ENCODE peak calls at places on chromosome 1, in ten cellular contexts. P is stimulated activated CD4-positive, alpha-beta T cell treated with anti-CD3 and anti-CD28 coated beads, TNF-alpha, amount 100 ng/mL, for 48 hours; G is activated naive CD4-positive, alpha-beta T cell; W is caudate nucleus; Z is stomach; R is mucosa of gallbladder; S is neural progenitor cell; E is amygdala; C is hepatic stellate cell; X is substantia nigra. V is an unnamed sample.

GRCh38 chr1:155005076-155005971 is 2.7 kb downstream of the ZBTB7B start:
- DNase-seq in E (peak; percentile 79), X (peak; percentile 77), R (peak; percentile 65), G (no peak), P (no peak), W (no peak), S (no peak), Z (peak; percentile 87), C (no peak), V (no peak)

GRCh38 chr1:205519541-205520131 is 15.2 kb downstream of the CDK18 start:
- DNase-seq in E (peak; percentile 86), X (peak; percentile 70), P (no peak), S (no peak), R (no peak), Z (no peak), G (no peak), C (peak; percentile 88), W (peak; percentile 79), V (peak; percentile 95)

GRCh38 chr1:119911775-119912174 is 15.5 kb upstream of the ADAM30 start:
- DNase-seq in W (no peak), G (no peak), C (no peak), X (no peak), S (no peak), R (no peak), P (no peak), Z (no peak), E (no peak), V (no peak)

GRCh38 chr1:92484472-92485373 is 2.0 kb downstream of the GFI1 start:
- DNase-seq in E (no peak), P (peak; percentile 61), W (no peak), R (no peak), G (peak; percentile 44), X (no peak), S (peak; percentile 80), Z (peak; percentile 48), C (peak; percentile 21), V (peak; percentile 62)

GRCh38 chr1:9275567-9276034 is 17.1 kb upstream of the SPSB1 start:
- DNase-seq in S (no peak), R (peak; percentile 49), P (peak; percentile 78), Z (peak; percentile 53), G (no peak), C (peak; percentile 96), X (no peak), E (no peak), W (no peak), V (no peak)

GRCh38 chr1:55216078-55216477 is 914 bp upstream of the USP24 start:
- DNase-seq in Z (no peak), X (no peak), R (no peak), P (no peak), S (no peak), C (no peak), G (no peak), W (no peak), E (no peak), V (peak; percentile 25)

GRCh38 chr1:41580021-41580420 is 95.5 kb upstream of the EDN2 start:
- DNase-seq in W (no peak), E (no peak), G (no peak), P (no peak), R (no peak), C (no peak), X (no peak), S (no peak), Z (no peak), V (no peak)

GRCh38 chr1:101105877-101106276 is 80.3 kb upstream of the DPH5 start:
- DNase-seq in C (no peak), P (no peak), G (no peak), W (no peak), S (no peak), Z (no peak), E (no peak), X (no peak), R (no peak), V (no peak)

GRCh38 chr1:167791281-167792209 is 69.8 kb downstream of the MPZL1 start:
- DNase-seq in X (no peak), R (peak; percentile 53), S (peak; percentile 56), G (no peak), C (peak; percentile 62), W (peak; percentile 24), P (no peak), Z (peak; percentile 29), E (no peak), V (peak; percentile 71)

GRCh38 chr1:174692313-174692712 is 244.5 kb downstream of the GPR52 start:
- DNase-seq in C (peak; percentile 17), W (no peak), S (no peak), R (no peak), G (no peak), X (no peak), P (no peak), Z (no peak), E (no peak), V (peak; percentile 15)

GRCh38 chr1:182917386-182917785 is 35.6 kb downstream of the SHCBP1L start:
- DNase-seq in G (no peak), P (no peak), E (no peak), W (no peak), C (no peak), S (no peak), Z (no peak), R (no peak), X (no peak), V (no peak)

GRCh38 chr1:22889213-22889827 is 83.3 kb downstream of the LACTBL1 start:
- DNase-seq in X (no peak), C (peak; percentile 53), R (no peak), Z (no peak), G (no peak), S (peak; percentile 48), P (no peak), W (no peak), E (no peak), V (peak; percentile 63)

GRCh38 chr1:199101139-199101538 is 462.3 kb downstream of the PTPRC start:
- DNase-seq in C (no peak), E (no peak), S (no peak), Z (no peak), R (no peak), W (no peak), X (no peak), G (no peak), P (no peak), V (no peak)

GRCh38 chr1:147892731-147893214 is 9.8 kb upstream of the GJA8 start:
- DNase-seq in Z (no peak), R (peak; percentile 19), E (peak; percentile 44), X (no peak), C (peak; percentile 52), W (no peak), G (no peak), S (peak; percentile 63), P (no peak), V (peak; percentile 79)

GRCh38 chr1:162984699-162985098 is 84.5 kb upstream of the RGS4 start:
- DNase-seq in E (no peak), G (no peak), P (no peak), C (peak; percentile 29), Z (no peak), R (no peak), W (no peak), X (no peak), S (no peak), V (no peak)

GRCh38 chr1:209873067-209873810 is 45.5 kb downstream of the UTP25 start:
- DNase-seq in E (no peak), X (no peak), P (no peak), S (no peak), C (no peak), G (no peak), W (no peak), R (no peak), Z (no peak), V (no peak)

GRCh38 chr1:48610628-48611542 is 138.9 kb upstream of the SPATA6 start:
- DNase-seq in C (no peak), G (no peak), P (no peak), R (no peak), Z (peak; percentile 38), S (peak; percentile 9), W (peak; percentile 51), X (peak; percentile 54), E (peak; percentile 59), V (peak; percentile 41)

GRCh38 chr1:20187103-20187812 is 940 bp upstream of the PLA2G2C start:
- DNase-seq in W (peak; percentile 48), C (no peak), E (peak; percentile 52), P (no peak), R (peak; percentile 88), Z (peak; percentile 78), X (no peak), S (no peak), G (no peak), V (no peak)